ENCODE peak calls at places on chromosomes 5 and 9, in four cellular contexts. B is HEK293T, D is K562, J is GM12878. N is an unnamed sample.
A peak's percentile ranks its signal among the peaks of the same experiment; 100 is the strongest.

GRCh38 chr9:91421022-91421765 is 2.4 kb downstream of the NFIL3 start:
- DNase-seq in B (peak; percentile 52), D (no peak), J (no peak), N (peak; percentile 36)

GRCh38 chr5:80254767-80255424 is 952 bp downstream of the SERINC5 start:
- DNase-seq in B (no peak), D (no peak), J (no peak), N (no peak)

GRCh38 chr5:99460701-99461100 is 531.9 kb upstream of the CHD1 start:
- DNase-seq in B (no peak), D (no peak), J (no peak), N (no peak)

GRCh38 chr9:3700772-3701171 is 175.0 kb upstream of the RFX3 start:
- DNase-seq in B (no peak), D (no peak), J (no peak), N (no peak)

GRCh38 chr5:173099461-173099860 is 43.3 kb downstream of the CREBRF start:
- DNase-seq in B (no peak), D (no peak), J (no peak), N (no peak)

GRCh38 chr5:109688647-109688998 is 1.1 kb upstream of the MAN2A1 start:
- DNase-seq in B (peak; percentile 29), D (peak; percentile 31), J (peak; percentile 35), N (peak; percentile 74)

GRCh38 chr5:109141499-109142200 is 268.1 kb downstream of the PJA2 start:
- DNase-seq in B (peak; percentile 19), D (no peak), J (no peak), N (no peak)

GRCh38 chr5:74392698-74393431 is 247.7 kb downstream of the ENC1 start:
- DNase-seq in B (no peak), D (no peak), J (no peak), N (no peak)

GRCh38 chr9:127397722-127398647 is 1.0 kb downstream of the SLC2A8 start:
- DNase-seq in B (no peak), D (peak; percentile 47), J (no peak), N (peak; percentile 36)

GRCh38 chr5:24365406-24365805 is 279.4 kb downstream of the CDH10 start:
- DNase-seq in B (no peak), D (no peak), J (no peak), N (no peak)

GRCh38 chr9:87684627-87685204 is 41.2 kb upstream of the CTSL start:
- DNase-seq in B (peak; percentile 71), D (peak; percentile 60), J (no peak), N (peak; percentile 19)

GRCh38 chr9:77725051-77725702 is 77.1 kb upstream of the GNA14 start:
- DNase-seq in B (no peak), D (no peak), J (no peak), N (no peak)

GRCh38 chr5:91302335-91302734 is 80.8 kb downstream of the ARRDC3 start:
- DNase-seq in B (peak; percentile 46), D (no peak), J (no peak), N (no peak)
- TF ChIP-seq TARDBP in B (no peak), D (no peak), J (no peak), N (no peak)

GRCh38 chr9:110886832-110887231 is 151.4 kb downstream of the LPAR1 start:
- DNase-seq in B (no peak), D (no peak), J (no peak), N (no peak)
- TF ChIP-seq TARDBP in B (no peak), D (no peak), J (no peak), N (no peak)

GRCh38 chr5:147050172-147050571 is 171.6 kb upstream of the PPP2R2B start:
- DNase-seq in B (no peak), D (no peak), J (no peak), N (no peak)

GRCh38 chr5:147057051-147057450 is 177.8 kb upstream of the STK32A start:
- DNase-seq in B (no peak), D (no peak), J (no peak), N (no peak)

GRCh38 chr5:147055304-147055826 is 176.8 kb upstream of the PPP2R2B start:
- DNase-seq in B (no peak), D (no peak), J (no peak), N (no peak)

GRCh38 chr5:147051193-147051592 is 172.6 kb upstream of the PPP2R2B start:
- DNase-seq in B (no peak), D (no peak), J (no peak), N (no peak)

DNA sequence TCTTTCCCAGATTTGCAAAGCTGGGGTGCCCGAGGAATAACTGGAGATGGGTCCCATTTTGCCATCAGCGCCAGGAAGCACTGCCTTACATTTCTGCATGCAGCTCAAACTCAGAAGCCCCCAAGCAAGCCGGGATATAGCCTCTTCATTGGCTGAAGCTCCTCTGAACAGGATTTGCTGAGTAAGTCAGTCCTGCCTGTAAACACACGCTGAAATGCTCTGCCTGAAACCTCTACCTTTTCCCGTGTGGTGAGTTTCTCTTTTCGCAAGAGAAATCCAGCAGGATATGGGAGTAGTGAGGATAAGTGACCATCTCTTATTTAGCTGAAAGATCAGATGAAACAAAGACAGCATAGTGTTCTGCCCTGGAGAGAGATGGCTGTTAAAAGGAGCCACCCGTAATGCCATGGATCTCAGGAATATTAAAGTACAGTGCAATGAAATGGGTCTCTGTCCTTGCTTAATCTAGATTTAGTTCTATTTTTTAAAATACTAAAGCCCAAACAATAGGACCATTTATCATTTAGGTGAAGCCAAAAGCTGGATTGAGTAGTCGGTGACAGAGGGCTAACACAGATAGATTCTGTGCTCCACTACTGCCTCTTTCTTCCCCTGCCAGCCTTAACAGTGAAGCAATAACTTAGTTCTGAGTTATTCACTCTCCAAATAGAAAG is 177.4 kb upstream of the PPP2R2B start:
- DNase-seq in B (no peak), D (no peak), J (no peak), N (no peak)
- TF ChIP-seq TARDBP in B (no peak), D (no peak), J (no peak), N (no peak)

GRCh38 chr5:73066466-73066865 is 53.9 kb upstream of the TMEM171 start:
- DNase-seq in B (no peak), D (no peak), J (no peak), N (no peak)
- TF ChIP-seq TARDBP in B (no peak), D (no peak), J (no peak), N (no peak)